ENCODE peak calls at places on chromosomes 16 and 17, in four cellular contexts. E, U, V and D are unnamed samples.

GRCh38 chr16:72590179-72590937 is 418.4 kb upstream of the PMFBP1 start:
- ATAC-seq in E (no peak), U (no peak), V (no peak), D (no peak)

GRCh38 chr16:55508271-55508921 is 476 bp upstream of the LPCAT2 start:
- ATAC-seq in E (no peak), U (no peak), V (peak), D (peak)

GRCh38 chr17:48639136-48639535 is 13.0 kb upstream of the HOXB9 start:
- ATAC-seq in E (peak), U (peak), V (no peak), D (no peak)

GRCh38 chr17:67582632-67583230 is 135.0 kb upstream of the NOL11 start:
- ATAC-seq in E (no peak), U (no peak), V (no peak), D (no peak)

GRCh38 chr16:67264277-67264676 is 15.1 kb upstream of the PLEKHG4 start:
- ATAC-seq in E (no peak), U (peak), V (no peak), D (no peak)

GRCh38 chr17:51133365-51133764 is 12.7 kb upstream of the SPAG9 start:
- ATAC-seq in E (peak), U (peak), V (no peak), D (no peak)

GRCh38 chr17:64534187-64534586 is 27.4 kb downstream of the CEP95 start:
- ATAC-seq in E (peak), U (peak), V (no peak), D (no peak)

GRCh38 chr16:50193594-50193993 is 40.5 kb downstream of the TENT4B start:
- ATAC-seq in E (peak), U (no peak), V (no peak), D (no peak)

GRCh38 chr17:13765701-13766100 is 164.0 kb upstream of the HS3ST3A1 start:
- ATAC-seq in E (no peak), U (no peak), V (no peak), D (no peak)

GRCh38 chr17:36107660-36108059 is 4.0 kb downstream of the CCL4 start:
- ATAC-seq in E (no peak), U (no peak), V (no peak), D (no peak)

GRCh38 chr16:2779151-2779920 is 2.3 kb upstream of the ELOB start:
- ATAC-seq in E (no peak), U (no peak), V (no peak), D (no peak)
- TF ChIP-seq POLR2A in E (peak), U (no peak), V (no peak), D (no peak)

GRCh38 chr17:76268991-76269981 is 4.1 kb downstream of the UBALD2 start:
- ATAC-seq in E (no peak), U (no peak), V (no peak), D (no peak)

GRCh38 chr17:76267051-76267576 is 2.0 kb downstream of the UBALD2 start:
- ATAC-seq in E (no peak), U (no peak), V (no peak), D (no peak)

GRCh38 chr17:76270127-76270592 is 5.0 kb downstream of the UBALD2 start:
- ATAC-seq in E (no peak), U (peak), V (no peak), D (no peak)

GRCh38 chr17:76266244-76266938 is 1.2 kb downstream of the UBALD2 start:
- ATAC-seq in E (no peak), U (no peak), V (no peak), D (no peak)

DNA sequence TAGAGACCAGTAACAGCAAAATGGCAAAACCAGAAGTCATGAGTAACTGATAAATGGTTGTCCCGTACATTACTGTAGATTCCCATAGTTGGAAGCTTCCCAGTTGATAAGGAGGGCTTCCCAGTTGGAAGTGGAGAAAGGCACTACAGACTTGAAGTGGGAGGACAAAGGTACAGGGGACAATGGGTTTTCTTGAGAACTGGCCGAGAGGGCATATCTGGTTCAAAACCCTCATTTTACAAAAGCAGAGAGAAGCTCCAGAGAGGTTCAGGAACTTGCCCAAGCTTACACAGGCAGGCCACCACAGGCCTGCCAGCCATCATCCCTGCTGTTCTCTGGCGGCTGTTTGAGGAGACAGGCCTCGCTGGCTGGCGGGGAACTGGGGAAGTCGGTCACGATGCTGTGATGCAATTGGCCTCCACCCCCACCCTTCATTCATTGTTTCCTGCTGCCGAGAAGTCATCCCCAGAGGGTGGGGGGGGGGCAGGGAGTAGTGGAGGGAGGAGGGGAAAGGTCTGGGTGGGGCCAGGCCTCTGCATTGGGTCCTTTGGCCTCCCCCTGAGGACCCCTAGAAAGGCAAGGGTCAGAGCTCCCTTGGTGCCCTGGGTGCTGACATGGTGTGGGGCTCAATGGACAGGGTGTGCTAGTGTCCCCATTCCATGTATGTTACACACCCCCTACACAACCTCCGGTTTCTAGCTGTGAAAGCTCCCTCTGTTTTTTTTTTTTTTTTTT is 3.0 kb downstream of the UBALD2 start:
- ATAC-seq in E (no peak), U (peak), V (peak), D (peak)
- TF ChIP-seq POLR2A in E (no peak), U (peak), V (no peak), D (no peak)

GRCh38 chr16:1357906-1358566 is 6.3 kb downstream of the GNPTG start:
- ATAC-seq in E (peak), U (peak), V (no peak), D (peak)
- TF ChIP-seq POLR2A in E (no peak), U (no peak), V (no peak), D (no peak)

DNA sequence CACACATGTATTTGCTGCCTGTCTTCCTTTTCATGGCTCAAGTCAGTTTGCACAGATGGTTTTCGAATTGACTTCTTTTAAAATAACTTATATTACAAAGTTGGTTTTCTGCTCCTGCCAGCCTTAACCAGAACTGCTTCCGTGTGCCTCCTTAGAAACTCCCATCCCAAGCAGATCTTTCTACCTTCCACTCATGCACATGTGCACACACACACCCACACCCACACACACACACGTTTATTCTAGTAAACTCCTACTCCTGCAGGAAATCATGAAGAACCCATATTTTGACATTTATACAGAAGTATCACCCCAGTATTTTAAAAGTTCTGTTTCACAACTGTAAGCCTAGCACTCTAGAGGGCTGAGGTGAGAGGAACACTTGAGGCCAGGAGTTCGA is 329.5 kb upstream of the SOX9 start:
- ATAC-seq in E (no peak), U (no peak), V (no peak), D (no peak)
- TF ChIP-seq POLR2A in E (no peak), U (no peak), V (no peak), D (no peak)

DNA sequence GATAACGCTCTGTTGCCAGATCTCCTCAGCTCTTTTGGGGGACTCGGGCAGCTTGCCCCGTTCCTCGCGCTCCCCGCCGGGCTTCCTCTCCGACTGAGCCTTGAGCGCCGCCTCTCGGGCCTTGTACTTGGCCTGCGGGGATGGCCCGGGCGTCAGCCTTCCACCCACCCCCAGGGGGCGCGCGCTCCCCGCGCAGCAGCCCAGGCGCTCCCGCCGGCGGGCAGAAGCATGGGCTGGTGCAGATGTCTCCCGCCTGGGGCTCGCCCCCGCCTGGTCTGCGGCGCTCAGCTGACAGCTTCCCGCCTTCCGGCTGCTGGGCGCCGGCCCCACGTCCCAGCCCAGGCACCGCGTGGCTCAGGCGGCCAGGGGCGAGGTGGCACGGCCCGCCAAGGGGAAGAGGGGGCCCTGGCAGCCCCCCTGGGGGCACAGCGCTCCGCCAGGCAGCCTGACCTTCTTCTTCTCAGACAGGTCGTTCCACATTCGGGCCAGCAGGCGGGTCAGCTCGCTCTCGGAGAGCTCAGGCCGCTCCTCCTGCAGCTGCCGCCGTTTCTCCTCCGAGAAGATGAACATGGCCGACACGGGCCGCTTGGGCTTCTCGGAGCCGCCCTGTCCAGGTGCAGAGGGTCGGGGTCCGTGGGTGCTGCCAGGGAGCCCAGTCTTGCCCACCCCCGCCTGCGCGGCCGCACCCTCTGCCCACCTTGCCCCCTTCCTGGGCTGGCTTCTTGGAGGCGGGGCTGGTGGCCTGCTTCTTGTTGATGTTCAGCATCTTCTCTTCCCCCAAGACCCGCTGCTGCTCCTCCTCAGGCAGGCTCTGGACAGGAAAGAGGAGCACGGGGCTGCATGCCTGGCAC is 8.9 kb downstream of the UBTF start:
- ATAC-seq in E (peak), U (peak), V (peak), D (peak)
- TF ChIP-seq POLR2A in E (no peak), U (peak), V (no peak), D (no peak)

GRCh38 chr17:54933921-54934320 is 33.3 kb downstream of the TOM1L1 start:
- ATAC-seq in E (no peak), U (no peak), V (no peak), D (no peak)
- TF ChIP-seq POLR2A in E (no peak), U (no peak), V (no peak), D (no peak)

GRCh38 chr16:10620120-10620519 is 39.7 kb upstream of the EMP2 start:
- ATAC-seq in E (no peak), U (no peak), V (no peak), D (no peak)

GRCh38 chr16:10618710-10619209 is 38.4 kb upstream of the EMP2 start:
- ATAC-seq in E (no peak), U (no peak), V (no peak), D (no peak)

GRCh38 chr16:10617662-10618420 is 37.4 kb upstream of the EMP2 start:
- ATAC-seq in E (no peak), U (no peak), V (no peak), D (no peak)

GRCh38 chr16:10616744-10617640 is 36.6 kb upstream of the EMP2 start:
- ATAC-seq in E (peak), U (no peak), V (peak), D (peak)

GRCh38 chr16:10619271-10619849 is 39.0 kb upstream of the EMP2 start:
- ATAC-seq in E (no peak), U (peak), V (peak), D (no peak)
- TF ChIP-seq POLR2A in E (no peak), U (no peak), V (no peak), D (no peak)

GRCh38 chr17:42019509-42020404 is at the start of gene NKIRAS2:
- ATAC-seq in E (peak), U (peak), V (peak), D (peak)
- TF ChIP-seq POLR2A in E (peak), U (peak), V (no peak), D (peak)

GRCh38 chr17:59425085-59425901 is 93.8 kb downstream of the YPEL2 start:
- ATAC-seq in E (no peak), U (no peak), V (peak), D (peak)
- TF ChIP-seq POLR2A in E (no peak), U (no peak), V (no peak), D (no peak)

DNA sequence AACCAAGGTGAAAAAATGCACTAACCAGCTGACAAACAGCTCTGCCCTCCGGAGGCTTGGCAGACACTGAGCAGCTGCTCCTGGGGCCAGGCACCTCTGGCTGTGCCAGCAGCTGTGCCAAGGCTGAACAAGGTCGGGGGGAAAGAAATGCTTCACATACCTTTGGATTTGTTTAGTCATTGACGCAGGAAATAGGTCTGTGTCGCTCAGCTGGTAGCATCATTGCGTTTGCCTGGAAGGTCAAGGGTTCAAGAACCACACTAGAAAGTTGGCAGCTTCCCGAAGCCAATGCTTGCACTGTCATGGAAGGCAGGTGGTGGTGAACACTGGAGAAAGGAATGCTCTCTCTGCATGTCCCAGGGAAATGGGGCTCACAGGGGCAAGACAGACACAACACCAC is 63.5 kb downstream of the PCTP start:
- ATAC-seq in E (no peak), U (no peak), V (no peak), D (peak)
- TF ChIP-seq POLR2A in E (no peak), U (no peak), V (no peak), D (no peak)